ENCODE peak calls at places on chromosomes 5 and 9, in six cellular contexts. W is stimulated activated CD4-positive, alpha-beta T cell treated with anti-CD3 and anti-CD28 coated beads, Interleukin-12 subunit alpha, Interleukin-12 subunit beta, amount 100 ng/mL, for 48 hours; Y is midbrain; J is stimulated activated CD8-positive, alpha-beta memory T cell treated with anti-CD3 and anti-CD28 coated beads, Interleukin-2, amount 100 ng/mL, for 1 hour; A is cardiac muscle cell; M is astrocyte of the spinal cord. E is an unnamed sample.

GRCh38 chr9:111482656-111483418 is 1.3 kb downstream of the ECPAS start:
- DNase-seq in W (peak; percentile 37), Y (peak; percentile 52), J (peak; percentile 35), A (peak; percentile 77), M (peak; percentile 63), E (peak; percentile 31)

GRCh38 chr5:72468606-72469005 is 38.6 kb downstream of the ZNF366 start:
- DNase-seq in W (no peak), Y (no peak), J (no peak), A (peak; percentile 50), M (no peak), E (no peak)

GRCh38 chr9:20404192-20404813 is 218.0 kb downstream of the MLLT3 start:
- DNase-seq in W (no peak), Y (no peak), J (no peak), A (no peak), M (no peak), E (no peak)

GRCh38 chr9:18124760-18125159 is 349.2 kb upstream of the ADAMTSL1 start:
- DNase-seq in W (no peak), Y (no peak), J (no peak), A (peak; percentile 48), M (peak; percentile 39), E (no peak)

GRCh38 chr5:149735066-149735465 is 5.0 kb downstream of the PPARGC1B start:
- DNase-seq in W (no peak), Y (no peak), J (no peak), A (no peak), M (peak; percentile 4), E (no peak)

GRCh38 chr5:174571662-174572397 is 152.6 kb upstream of the MSX2 start:
- DNase-seq in W (no peak), Y (peak; percentile 9), J (no peak), A (peak; percentile 96), M (peak; percentile 95), E (no peak)

GRCh38 chr5:152593388-152593787 is 188.3 kb upstream of the NMUR2 start:
- DNase-seq in W (no peak), Y (no peak), J (no peak), A (no peak), M (no peak), E (no peak)

GRCh38 chr9:4292781-4293180 is 7.1 kb downstream of the GLIS3 start:
- DNase-seq in W (no peak), Y (no peak), J (no peak), A (no peak), M (peak; percentile 46), E (no peak)

GRCh38 chr9:118533101-118533500 is 828.9 kb downstream of the TLR4 start:
- DNase-seq in W (no peak), Y (no peak), J (no peak), A (no peak), M (no peak), E (no peak)

GRCh38 chr5:163659568-163659902 is 154.1 kb downstream of the MAT2B start:
- DNase-seq in W (no peak), Y (no peak), J (no peak), A (no peak), M (no peak), E (no peak)

GRCh38 chr5:109692011-109692410 is 2.3 kb downstream of the MAN2A1 start:
- DNase-seq in W (no peak), Y (peak; percentile 29), J (no peak), A (peak; percentile 52), M (peak; percentile 73), E (no peak)

GRCh38 chr5:180589771-180590542 is 1.3 kb downstream of the SCGB3A1 start:
- DNase-seq in W (no peak), Y (no peak), J (no peak), A (no peak), M (no peak), E (no peak)

GRCh38 chr5:57316798-57317327 is 143.0 kb downstream of the GPBP1 start:
- DNase-seq in W (no peak), Y (no peak), J (no peak), A (peak; percentile 98), M (peak; percentile 98), E (no peak)

GRCh38 chr5:115309751-115310370 is 13.4 kb upstream of the CCDC112 start:
- DNase-seq in W (no peak), Y (peak; percentile 23), J (no peak), A (peak; percentile 60), M (peak; percentile 62), E (no peak)

GRCh38 chr5:167813381-167813780 is 478.1 kb upstream of the WWC1 start:
- DNase-seq in W (no peak), Y (no peak), J (no peak), A (no peak), M (no peak), E (no peak)

GRCh38 chr9:109241207-109241606 is 74.2 kb upstream of the FRRS1L start:
- DNase-seq in W (no peak), Y (no peak), J (no peak), A (no peak), M (no peak), E (no peak)

GRCh38 chr5:124343451-124343867 is 403.0 kb downstream of the ZNF608 start:
- DNase-seq in W (no peak), Y (no peak), J (no peak), A (peak; percentile 91), M (peak; percentile 94), E (no peak)

GRCh38 chr9:8802242-8802641 is 1002.7 kb upstream of the DMAC1 start:
- DNase-seq in W (no peak), Y (no peak), J (no peak), A (no peak), M (no peak), E (no peak)

GRCh38 chr5:61464512-61464911 is 132.5 kb downstream of the ZSWIM6 start:
- DNase-seq in W (no peak), Y (no peak), J (no peak), A (no peak), M (no peak), E (no peak)

GRCh38 chr5:124537136-124537919 is 209.1 kb downstream of the ZNF608 start:
- DNase-seq in W (no peak), Y (no peak), J (no peak), A (no peak), M (no peak), E (no peak)

GRCh38 chr9:16516887-16517286 is 353.6 kb downstream of the BNC2 start:
- DNase-seq in W (no peak), Y (no peak), J (no peak), A (peak; percentile 82), M (peak; percentile 68), E (no peak)

GRCh38 chr5:15587941-15588340 is 88.0 kb downstream of the FBXL7 start:
- DNase-seq in W (no peak), Y (no peak), J (no peak), A (peak; percentile 45), M (no peak), E (no peak)

GRCh38 chr9:84278131-84278530 is 62.4 kb downstream of the SLC28A3 start:
- DNase-seq in W (no peak), Y (no peak), J (no peak), A (peak; percentile 6), M (peak; percentile 89), E (no peak)

GRCh38 chr5:41621420-41621819 is 111.0 kb upstream of the PLCXD3 start:
- DNase-seq in W (no peak), Y (no peak), J (no peak), A (no peak), M (no peak), E (no peak)

GRCh38 chr5:60916646-60917045 is 28.2 kb downstream of the ERCC8 start:
- DNase-seq in W (no peak), Y (no peak), J (no peak), A (no peak), M (no peak), E (no peak)

GRCh38 chr5:34657550-34657921 is 1.4 kb downstream of the RAI14 start:
- DNase-seq in W (no peak), Y (peak; percentile 6), J (no peak), A (peak; percentile 76), M (peak; percentile 50), E (no peak)

GRCh38 chr5:121257621-121258020 is 594.1 kb upstream of the FTMT start:
- DNase-seq in W (no peak), Y (no peak), J (no peak), A (no peak), M (no peak), E (no peak)

GRCh38 chr5:25448190-25448621 is 803.4 kb upstream of the CDH10 start:
- DNase-seq in W (no peak), Y (no peak), J (no peak), A (no peak), M (no peak), E (no peak)

GRCh38 chr5:139105621-139106071 is 92.5 kb downstream of the SIL1 start:
- DNase-seq in W (no peak), Y (peak; percentile 26), J (no peak), A (no peak), M (no peak), E (no peak)